ENCODE peak calls at places on chromosomes 12 and 14, in nine cellular contexts. X is foreskin melanocyte; R is GM03348; T is T-helper 9 cell; Y is activated CD8-positive, alpha-beta memory T cell treated with anti-CD3 and anti-CD28 coated beads for 24 hours; E is activated T-cell treated with anti-CD3 and anti-CD28 coated beads for 1 hour; O is dorsolateral prefrontal cortex; S is stimulated activated CD4-positive, alpha-beta T cell treated with anti-CD3 and anti-CD28 coated beads, TNF-alpha, amount 100 ng/mL, for 24 hours; B is activated naive CD4-positive, alpha-beta T cell. K is an unnamed sample.

GRCh38 chr14:64035143-64035542 is 182.3 kb downstream of the SYNE2 start:
- DNase-seq in X (no peak), S (no peak), E (no peak), R (peak; percentile 16), Y (no peak), B (no peak), O (no peak), T (no peak), K (no peak)

GRCh38 chr14:81269100-81269978 is 48.6 kb upstream of the GTF2A1 start:
- DNase-seq in O (no peak), B (no peak), T (no peak), E (no peak), X (peak; percentile 64), R (peak; percentile 85), S (no peak), Y (no peak), K (peak; percentile 78)

GRCh38 chr12:6182279-6182898 is 17.8 kb upstream of the CD9 start:
- DNase-seq in E (no peak), T (no peak), S (no peak), O (peak; percentile 48), R (peak; percentile 74), Y (no peak), X (peak; percentile 98), B (no peak), K (no peak)

GRCh38 chr12:2183556-2184541 is 131.1 kb downstream of the CACNA1C start:
- DNase-seq in O (no peak), Y (no peak), R (peak; percentile 88), B (no peak), S (no peak), E (no peak), X (no peak), T (no peak), K (peak; percentile 26)

GRCh38 chr12:75784591-75784990 is 247.0 kb downstream of the PHLDA1 start:
- DNase-seq in B (no peak), X (no peak), T (no peak), O (peak; percentile 16), E (no peak), S (no peak), R (peak; percentile 15), Y (no peak), K (peak; percentile 12)

GRCh38 chr14:100868621-100869370 is 34.7 kb downstream of the RTL1 start:
- DNase-seq in Y (no peak), O (no peak), X (no peak), E (no peak), R (no peak), T (no peak), S (no peak), B (no peak), K (no peak)

GRCh38 chr12:124213606-124214347 is 81.1 kb upstream of the RFLNA start:
- DNase-seq in Y (no peak), B (no peak), X (no peak), O (no peak), E (no peak), S (no peak), R (no peak), T (no peak), K (no peak)

GRCh38 chr12:115698257-115698656 is 579.2 kb downstream of the MED13L start:
- DNase-seq in O (no peak), T (no peak), B (no peak), Y (no peak), E (no peak), X (no peak), R (no peak), S (no peak), K (no peak)

GRCh38 chr14:99754141-99755067 is 38.8 kb upstream of the EML1 start:
- DNase-seq in E (no peak), T (no peak), X (no peak), S (peak; percentile 5), Y (no peak), B (no peak), R (no peak), O (no peak), K (no peak)

GRCh38 chr12:13194462-13195110 is 1.9 kb upstream of the EMP1 start:
- DNase-seq in S (no peak), R (no peak), Y (no peak), T (no peak), O (no peak), E (no peak), B (no peak), X (no peak), K (no peak)

GRCh38 chr14:68598621-68599447 is 194.0 kb downstream of the ZFP36L1 start:
- DNase-seq in T (no peak), O (no peak), S (no peak), E (no peak), B (no peak), Y (no peak), R (no peak), X (peak; percentile 92), K (peak; percentile 94)

GRCh38 chr12:6786416-6787094 is 2.8 kb upstream of the CD4 start:
- DNase-seq in O (no peak), S (no peak), E (no peak), X (no peak), T (no peak), Y (no peak), R (no peak), B (no peak), K (no peak)

GRCh38 chr12:123614531-123614930 is 12.6 kb downstream of the DDX55 start:
- DNase-seq in B (no peak), X (peak; percentile 63), E (no peak), R (peak; percentile 61), T (no peak), Y (no peak), O (no peak), S (no peak), K (no peak)

GRCh38 chr12:122006186-122006926 is 15.3 kb upstream of the BCL7A start:
- DNase-seq in E (no peak), O (no peak), T (no peak), X (no peak), Y (no peak), R (no peak), B (no peak), S (no peak), K (no peak)